ENCODE peak calls at places on chromosomes 7 and 10, in four cellular contexts. Y is hippocampal formation, F is NCI-H345, M is CMK. O is an unnamed sample.

GRCh38 chr10:98030093-98030821 is at the start of gene CRTAC1:
- DNase-seq in Y (peak), M (no peak), F (peak), O (peak)

GRCh38 chr10:99827906-99828305 is 45.5 kb downstream of the ABCC2 start:
- DNase-seq in Y (no peak), F (no peak), M (no peak), O (no peak)

GRCh38 chr7:16529697-16530096 is 3.1 kb downstream of the LRRC72 start:
- DNase-seq in M (no peak), F (no peak), Y (no peak), O (no peak)

GRCh38 chr10:114821915-114822770 is 563 bp downstream of the FHIP2A start:
- DNase-seq in M (no peak), Y (peak), F (peak), O (peak)

GRCh38 chr7:22896917-22897316 is 74.3 kb upstream of the TOMM7 start:
- DNase-seq in Y (no peak), M (no peak), F (no peak), O (no peak)

GRCh38 chr10:32049113-32049512 is 7.1 kb downstream of the KIF5B start:
- DNase-seq in F (no peak), Y (no peak), M (no peak), O (no peak)

GRCh38 chr7:120743128-120743527 is 114.8 kb downstream of the TSPAN12 start:
- DNase-seq in M (no peak), F (peak), Y (no peak), O (no peak)

GRCh38 chr10:102596506-102596971 is 47.7 kb upstream of the TRIM8 start:
- DNase-seq in M (no peak), F (peak), Y (no peak), O (no peak)

GRCh38 chr10:50594012-50594411 is 29.7 kb downstream of the SGMS1 start:
- DNase-seq in M (no peak), Y (no peak), F (peak), O (no peak)

GRCh38 chr7:5689118-5689517 is 92.3 kb downstream of the RNF216 start:
- DNase-seq in F (no peak), M (no peak), Y (no peak), O (no peak)

GRCh38 chr7:155811895-155812761 is at the start of gene SHH:
- DNase-seq in M (no peak), Y (no peak), F (peak), O (no peak)

GRCh38 chr10:114245128-114245791 is 6.2 kb downstream of the VWA2 start:
- DNase-seq in M (no peak), F (no peak), Y (no peak), O (no peak)

GRCh38 chr7:17769918-17770317 is 170.4 kb downstream of the SNX13 start:
- DNase-seq in Y (peak), M (peak), F (peak), O (peak)

GRCh38 chr7:24457215-24457549 is 116.1 kb upstream of the PALS2 start:
- DNase-seq in M (no peak), F (no peak), Y (no peak), O (no peak)

GRCh38 chr10:13830385-13830784 is 243.6 kb downstream of the PRPF18 start:
- DNase-seq in F (no peak), M (no peak), Y (no peak), O (no peak)

GRCh38 chr7:56007167-56007652 is 42.8 kb downstream of the NIPSNAP2 start:
- DNase-seq in Y (no peak), F (no peak), M (peak), O (no peak)

GRCh38 chr7:48637382-48637781 is 287.0 kb upstream of the CDC14C start:
- DNase-seq in Y (no peak), M (no peak), F (peak), O (no peak)

GRCh38 chr7:84258628-84259027 is 64.0 kb upstream of the SEMA3A start:
- DNase-seq in M (no peak), Y (no peak), F (no peak), O (no peak)

GRCh38 chr10:5665380-5666323 is 743 bp downstream of the ASB13 start:
- DNase-seq in M (no peak), Y (no peak), F (no peak), O (peak)

GRCh38 chr10:5589071-5589962 is 64.6 kb downstream of the CALML3 start:
- DNase-seq in M (no peak), Y (no peak), F (no peak), O (no peak)

GRCh38 chr7:43211276-43211675 is 98.8 kb downstream of the HECW1 start:
- DNase-seq in Y (no peak), F (no peak), M (no peak), O (no peak)

GRCh38 chr10:21534611-21535493 is 820 bp downstream of the MLLT10 start:
- DNase-seq in Y (peak), F (peak), M (no peak), O (peak)

GRCh38 chr10:33115720-33116119 is 157.7 kb upstream of the ITGB1 start:
- DNase-seq in M (no peak), Y (no peak), F (no peak), O (no peak)

GRCh38 chr7:139152149-139152548 is 42.6 kb upstream of the ZC3HAV1 start:
- DNase-seq in F (no peak), Y (no peak), M (no peak), O (no peak)

GRCh38 chr10:110364531-110364937 is 59.8 kb upstream of the SMNDC1 start:
- DNase-seq in M (no peak), F (no peak), Y (no peak), O (no peak)

GRCh38 chr7:73987298-73987697 is 40.7 kb upstream of the ELN start:
- DNase-seq in Y (no peak), F (no peak), M (no peak), O (no peak)

GRCh38 chr10:125201791-125202622 is 41.6 kb upstream of the CTBP2 start:
- DNase-seq in F (no peak), Y (no peak), M (no peak), O (no peak)

GRCh38 chr7:93574646-93575554 is at the start of gene CALCR:
- DNase-seq in Y (no peak), F (peak), M (no peak), O (no peak)

GRCh38 chr10:125377368-125377767 is 217.0 kb upstream of the CTBP2 start:
- DNase-seq in F (no peak), M (no peak), Y (no peak), O (no peak)

GRCh38 chr10:133388265-133388972 is 5.5 kb upstream of the MTG1 start:
- DNase-seq in Y (no peak), M (no peak), F (no peak), O (no peak)

GRCh38 chr7:52257890-52258289 is 777.5 kb upstream of the POM121L12 start:
- DNase-seq in Y (no peak), F (no peak), M (no peak), O (peak)

GRCh38 chr10:28946479-28946878 is 269.2 kb downstream of the BAMBI start:
- DNase-seq in Y (no peak), F (no peak), M (no peak), O (no peak)

GRCh38 chr10:17215782-17216122 is 12.3 kb upstream of the VIM start:
- DNase-seq in F (no peak), M (no peak), Y (no peak), O (no peak)

GRCh38 chr10:101397140-101397539 is 43.2 kb downstream of the BTRC start:
- DNase-seq in Y (no peak), F (no peak), M (no peak), O (peak)

GRCh38 chr10:29386347-29386999 is 97.6 kb downstream of the LYZL1 start:
- DNase-seq in M (no peak), Y (no peak), F (peak), O (no peak)

GRCh38 chr10:114631678-114632417 is 26.2 kb downstream of the ABLIM1 start:
- DNase-seq in Y (no peak), F (peak), M (no peak), O (peak)

GRCh38 chr7:32879460-32879859 is 12.1 kb downstream of the KBTBD2 start:
- DNase-seq in M (no peak), F (no peak), Y (no peak), O (no peak)

GRCh38 chr7:14905764-14906163 is 3.2 kb upstream of the DGKB start:
- DNase-seq in F (peak), Y (no peak), M (no peak), O (no peak)